ENCODE peak calls at places on chromosomes 7 and 10, in six cellular contexts. One of them, this sample, is unnamed.

GRCh38 chr7:129750091-129750870 is 138.8 kb downstream of the NRF1 start:
- DNase-seq in uterus: no peak
- DNase-seq in IMR-90: no peak
- DNase-seq in prostate gland: no peak
- DNase-seq in breast epithelium: no peak
- DNase-seq in ovary: no peak
- DNase-seq in this sample: no peak

GRCh38 chr7:120842131-120842621 is 15.8 kb downstream of the TSPAN12 start:
- DNase-seq in breast epithelium: no peak
- DNase-seq in uterus: no peak
- DNase-seq in ovary: no peak
- DNase-seq in IMR-90: no peak
- DNase-seq in prostate gland: peak
- DNase-seq in this sample: no peak

GRCh38 chr10:43700306-43700705 is 51.6 kb upstream of the ZNF32 start:
- DNase-seq in uterus: no peak
- DNase-seq in prostate gland: no peak
- DNase-seq in breast epithelium: no peak
- DNase-seq in ovary: no peak
- DNase-seq in IMR-90: peak
- DNase-seq in this sample: no peak

GRCh38 chr10:102511562-102512274 is 7.9 kb downstream of the SUFU start:
- DNase-seq in breast epithelium: no peak
- DNase-seq in uterus: no peak
- DNase-seq in prostate gland: no peak
- DNase-seq in IMR-90: no peak
- DNase-seq in ovary: no peak
- DNase-seq in this sample: no peak

GRCh38 chr10:132607961-132608495 is 70.4 kb downstream of the INPP5A start:
- DNase-seq in ovary: no peak
- DNase-seq in IMR-90: no peak
- DNase-seq in breast epithelium: no peak
- DNase-seq in uterus: no peak
- DNase-seq in prostate gland: no peak
- DNase-seq in this sample: peak

GRCh38 chr10:3217301-3217700 is 44.7 kb upstream of the PITRM1 start:
- DNase-seq in IMR-90: peak
- DNase-seq in uterus: no peak
- DNase-seq in ovary: no peak
- DNase-seq in prostate gland: no peak
- DNase-seq in breast epithelium: no peak
- DNase-seq in this sample: no peak

GRCh38 chr10:27512548-27512947 is 8.4 kb downstream of the RAB18 start:
- DNase-seq in ovary: no peak
- DNase-seq in IMR-90: peak
- DNase-seq in breast epithelium: no peak
- DNase-seq in uterus: no peak
- DNase-seq in prostate gland: no peak
- DNase-seq in this sample: no peak

GRCh38 chr7:41579961-41580935 is 122.6 kb downstream of the INHBA start:
- DNase-seq in breast epithelium: no peak
- DNase-seq in uterus: no peak
- DNase-seq in prostate gland: no peak
- DNase-seq in ovary: no peak
- DNase-seq in IMR-90: peak
- DNase-seq in this sample: no peak

GRCh38 chr10:5292196-5292735 is 72.5 kb upstream of the UCN3 start:
- DNase-seq in breast epithelium: no peak
- DNase-seq in ovary: no peak
- DNase-seq in prostate gland: no peak
- DNase-seq in uterus: no peak
- DNase-seq in IMR-90: no peak
- DNase-seq in this sample: no peak

GRCh38 chr7:117818241-117818640 is 55.0 kb downstream of the CTTNBP2 start:
- DNase-seq in breast epithelium: no peak
- DNase-seq in prostate gland: no peak
- DNase-seq in uterus: no peak
- DNase-seq in ovary: no peak
- DNase-seq in IMR-90: no peak
- DNase-seq in this sample: no peak

GRCh38 chr10:71776528-71776927 is 3.2 kb upstream of the VSIR start:
- DNase-seq in IMR-90: no peak
- DNase-seq in ovary: no peak
- DNase-seq in breast epithelium: no peak
- DNase-seq in prostate gland: no peak
- DNase-seq in uterus: no peak
- DNase-seq in this sample: no peak

GRCh38 chr7:158343936-158344455 is 243.6 kb downstream of the PTPRN2 start:
- DNase-seq in uterus: no peak
- DNase-seq in breast epithelium: no peak
- DNase-seq in prostate gland: peak
- DNase-seq in ovary: no peak
- DNase-seq in IMR-90: no peak
- DNase-seq in this sample: peak

GRCh38 chr10:26835025-26835424 is 25.7 kb downstream of the ABI1 start:
- DNase-seq in breast epithelium: no peak
- DNase-seq in IMR-90: no peak
- DNase-seq in prostate gland: no peak
- DNase-seq in uterus: no peak
- DNase-seq in ovary: no peak
- DNase-seq in this sample: no peak

GRCh38 chr10:17144757-17145156 is 15.1 kb upstream of the CUBN start:
- DNase-seq in breast epithelium: no peak
- DNase-seq in ovary: no peak
- DNase-seq in uterus: no peak
- DNase-seq in prostate gland: no peak
- DNase-seq in IMR-90: peak
- DNase-seq in this sample: no peak

GRCh38 chr10:104556831-104557230 is 84.3 kb upstream of the SORCS3 start:
- DNase-seq in breast epithelium: no peak
- DNase-seq in IMR-90: no peak
- DNase-seq in prostate gland: no peak
- DNase-seq in uterus: no peak
- DNase-seq in ovary: no peak
- DNase-seq in this sample: no peak

GRCh38 chr7:74535951-74536356 is 82.2 kb downstream of the GTF2IRD1 start:
- DNase-seq in ovary: no peak
- DNase-seq in uterus: no peak
- DNase-seq in breast epithelium: no peak
- DNase-seq in prostate gland: no peak
- DNase-seq in IMR-90: no peak
- DNase-seq in this sample: no peak

GRCh38 chr7:140898794-140899548 is 25.8 kb downstream of the BRAF start:
- DNase-seq in uterus: no peak
- DNase-seq in IMR-90: peak
- DNase-seq in breast epithelium: no peak
- DNase-seq in ovary: no peak
- DNase-seq in prostate gland: no peak
- DNase-seq in this sample: no peak

GRCh38 chr7:141333459-141333858 is 217.8 kb upstream of the AGK start:
- DNase-seq in uterus: no peak
- DNase-seq in prostate gland: no peak
- DNase-seq in IMR-90: no peak
- DNase-seq in ovary: no peak
- DNase-seq in breast epithelium: no peak
- DNase-seq in this sample: no peak

GRCh38 chr7:71422104-71422503 is 290.2 kb downstream of the GALNT17 start:
- DNase-seq in uterus: no peak
- DNase-seq in ovary: no peak
- DNase-seq in breast epithelium: no peak
- DNase-seq in IMR-90: no peak
- DNase-seq in prostate gland: no peak
- DNase-seq in this sample: no peak

GRCh38 chr7:30276203-30276900 is 8.0 kb upstream of the ZNRF2 start:
- DNase-seq in ovary: peak
- DNase-seq in IMR-90: peak
- DNase-seq in prostate gland: no peak
- DNase-seq in breast epithelium: no peak
- DNase-seq in uterus: peak
- DNase-seq in this sample: no peak

GRCh38 chr10:34830527-34830926 is 15.4 kb upstream of the PARD3 start:
- DNase-seq in uterus: no peak
- DNase-seq in IMR-90: no peak
- DNase-seq in breast epithelium: no peak
- DNase-seq in ovary: no peak
- DNase-seq in prostate gland: no peak
- DNase-seq in this sample: no peak

GRCh38 chr10:24360286-24361127 is 151.6 kb downstream of the KIAA1217 start:
- DNase-seq in ovary: peak
- DNase-seq in uterus: peak
- DNase-seq in IMR-90: peak
- DNase-seq in prostate gland: peak
- DNase-seq in breast epithelium: peak
- DNase-seq in this sample: peak

GRCh38 chr10:28137907-28138880 is 139.3 kb upstream of the ODAD2 start:
- DNase-seq in breast epithelium: no peak
- DNase-seq in uterus: no peak
- DNase-seq in ovary: no peak
- DNase-seq in prostate gland: no peak
- DNase-seq in IMR-90: peak
- DNase-seq in this sample: no peak

GRCh38 chr10:32205666-32206065 is 141.3 kb downstream of the EPC1 start:
- DNase-seq in ovary: no peak
- DNase-seq in breast epithelium: no peak
- DNase-seq in prostate gland: no peak
- DNase-seq in uterus: no peak
- DNase-seq in IMR-90: peak
- DNase-seq in this sample: no peak

GRCh38 chr10:89279449-89279869 is 22.4 kb upstream of the IFIT2 start:
- DNase-seq in prostate gland: no peak
- DNase-seq in IMR-90: no peak
- DNase-seq in breast epithelium: no peak
- DNase-seq in uterus: no peak
- DNase-seq in ovary: no peak
- DNase-seq in this sample: no peak

GRCh38 chr7:68929712-68930395 is 668.4 kb upstream of the AUTS2 start:
- DNase-seq in breast epithelium: no peak
- DNase-seq in uterus: no peak
- DNase-seq in prostate gland: no peak
- DNase-seq in IMR-90: peak
- DNase-seq in ovary: no peak
- DNase-seq in this sample: no peak

GRCh38 chr7:94039368-94040065 is 35.4 kb upstream of the BET1 start:
- DNase-seq in prostate gland: no peak
- DNase-seq in breast epithelium: no peak
- DNase-seq in IMR-90: no peak
- DNase-seq in uterus: no peak
- DNase-seq in ovary: no peak
- DNase-seq in this sample: no peak

GRCh38 chr10:34104829-34105572 is 710.1 kb downstream of the PARD3 start:
- DNase-seq in prostate gland: peak
- DNase-seq in IMR-90: no peak
- DNase-seq in breast epithelium: no peak
- DNase-seq in ovary: no peak
- DNase-seq in uterus: no peak
- DNase-seq in this sample: peak

GRCh38 chr7:148722340-148723165 is 23.9 kb downstream of the CUL1 start:
- DNase-seq in ovary: peak
- DNase-seq in prostate gland: no peak
- DNase-seq in breast epithelium: no peak
- DNase-seq in IMR-90: no peak
- DNase-seq in uterus: no peak
- DNase-seq in this sample: no peak

GRCh38 chr7:14144109-14144508 is 154.6 kb upstream of the ETV1 start:
- DNase-seq in prostate gland: no peak
- DNase-seq in ovary: no peak
- DNase-seq in breast epithelium: no peak
- DNase-seq in uterus: no peak
- DNase-seq in IMR-90: no peak
- DNase-seq in this sample: no peak

GRCh38 chr10:31322647-31323046 is 3.6 kb downstream of the ZEB1 start:
- DNase-seq in breast epithelium: no peak
- DNase-seq in IMR-90: peak
- DNase-seq in uterus: no peak
- DNase-seq in ovary: no peak
- DNase-seq in prostate gland: no peak
- DNase-seq in this sample: no peak

GRCh38 chr7:26685636-26686035 is 178.8 kb downstream of the SKAP2 start:
- DNase-seq in ovary: no peak
- DNase-seq in prostate gland: no peak
- DNase-seq in IMR-90: peak
- DNase-seq in breast epithelium: no peak
- DNase-seq in uterus: no peak
- DNase-seq in this sample: no peak

GRCh38 chr10:24086737-24087136 is 122.2 kb upstream of the KIAA1217 start:
- DNase-seq in prostate gland: no peak
- DNase-seq in breast epithelium: no peak
- DNase-seq in ovary: no peak
- DNase-seq in uterus: no peak
- DNase-seq in IMR-90: no peak
- DNase-seq in this sample: no peak

DNA sequence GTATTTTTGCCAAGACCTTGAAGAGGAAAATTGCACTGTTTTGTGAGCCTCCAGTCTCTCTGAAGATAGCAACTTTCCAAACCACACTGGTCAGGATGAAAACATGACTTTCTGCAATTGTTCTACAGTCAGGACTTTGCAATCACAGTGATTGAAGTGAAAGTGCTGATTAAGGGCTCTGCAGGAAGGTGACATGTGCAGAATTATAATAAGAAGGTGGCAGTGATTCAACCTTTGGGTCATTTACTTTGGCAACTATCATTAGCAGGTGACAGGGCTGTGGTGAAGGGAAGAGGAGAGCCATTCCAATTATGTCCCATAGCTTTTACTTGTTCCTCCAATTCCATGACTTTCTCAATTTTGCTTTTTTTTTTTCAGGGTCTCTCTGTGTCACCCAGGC is 350.0 kb upstream of the FZD8 start:
- DNase-seq in prostate gland: no peak
- DNase-seq in ovary: no peak
- DNase-seq in IMR-90: no peak
- DNase-seq in breast epithelium: no peak
- DNase-seq in uterus: no peak
- DNase-seq in this sample: no peak
- TF ChIP-seq POLR2A in prostate gland: no peak
- TF ChIP-seq POLR2A in ovary: no peak
- TF ChIP-seq POLR2A in IMR-90: no peak
- TF ChIP-seq POLR2A in breast epithelium: no peak
- TF ChIP-seq POLR2A in uterus: no peak
- TF ChIP-seq POLR2A in this sample: no peak

GRCh38 chr7:132806834-132807233 is 230.6 kb upstream of the PLXNA4 start:
- DNase-seq in IMR-90: no peak
- DNase-seq in prostate gland: no peak
- DNase-seq in uterus: no peak
- DNase-seq in ovary: no peak
- DNase-seq in breast epithelium: no peak
- DNase-seq in this sample: no peak
- TF ChIP-seq CTCF in IMR-90: no peak
- TF ChIP-seq CTCF in prostate gland: no peak
- TF ChIP-seq CTCF in uterus: no peak
- TF ChIP-seq CTCF in ovary: no peak
- TF ChIP-seq CTCF in breast epithelium: no peak
- TF ChIP-seq CTCF in this sample: no peak

GRCh38 chr7:92740713-92741126 is 95.7 kb downstream of the CDK6 start:
- DNase-seq in uterus: no peak
- DNase-seq in ovary: no peak
- DNase-seq in breast epithelium: no peak
- DNase-seq in IMR-90: peak
- DNase-seq in prostate gland: no peak
- DNase-seq in this sample: no peak
- H3K4me3 ChIP-seq in uterus: no peak
- H3K4me3 ChIP-seq in ovary: no peak
- H3K4me3 ChIP-seq in breast epithelium: no peak
- H3K4me3 ChIP-seq in IMR-90: no peak
- H3K4me3 ChIP-seq in prostate gland: no peak
- H3K4me3 ChIP-seq in this sample: no peak

GRCh38 chr10:97325754-97326153 is 6.7 kb downstream of the FRAT1 start:
- DNase-seq in uterus: no peak
- DNase-seq in IMR-90: no peak
- DNase-seq in prostate gland: no peak
- DNase-seq in breast epithelium: no peak
- DNase-seq in ovary: no peak
- DNase-seq in this sample: no peak
- TF ChIP-seq POLR2A in uterus: no peak
- TF ChIP-seq POLR2A in IMR-90: no peak
- TF ChIP-seq POLR2A in prostate gland: no peak
- TF ChIP-seq POLR2A in breast epithelium: no peak
- TF ChIP-seq POLR2A in ovary: no peak
- TF ChIP-seq POLR2A in this sample: no peak